ENCODE peak calls at places on chromosomes 4 and X, in seven cellular contexts. U, F, P, E, W, N and D are unnamed samples.

GRCh38 chr4:12499693-12500092 is 984.4 kb downstream of the RAB28 start:
- DNase-seq in F (no peak), W (peak), E (no peak), N (no peak), U (no peak), P (no peak), D (no peak)

GRCh38 chr4:7334521-7335275 is 100.0 kb downstream of the PSAPL1 start:
- DNase-seq in W (no peak), F (no peak), U (no peak), E (no peak), N (no peak), P (no peak), D (no peak)

GRCh38 chrX:145832796-145833195 is 15.2 kb downstream of the SLITRK2 start:
- DNase-seq in F (no peak), U (no peak), W (no peak), P (no peak), N (no peak), E (no peak), D (no peak)

GRCh38 chr4:164293776-164294175 is 460.2 kb upstream of the SMIM31 start:
- DNase-seq in U (no peak), N (no peak), P (no peak), F (no peak), E (no peak), W (no peak), D (no peak)

GRCh38 chrX:9745417-9746115 is 20.1 kb downstream of the GPR143 start:
- DNase-seq in F (no peak), N (no peak), E (no peak), P (no peak), U (no peak), W (no peak), D (no peak)

GRCh38 chr4:186068581-186069402 is at the start of gene TLR3:
- DNase-seq in P (no peak), U (no peak), F (no peak), E (no peak), N (no peak), W (no peak), D (no peak)

GRCh38 chrX:69016220-69016941 is 148.9 kb downstream of the PJA1 start:
- DNase-seq in U (no peak), F (no peak), E (no peak), N (no peak), P (peak), W (no peak), D (no peak)

GRCh38 chr4:57490520-57490919 is 380.3 kb upstream of the IGFBP7 start:
- DNase-seq in U (no peak), E (no peak), N (no peak), F (no peak), P (no peak), W (no peak), D (no peak)

GRCh38 chr4:152394786-152395185 is 141.1 kb downstream of the FBXW7 start:
- DNase-seq in U (no peak), W (no peak), N (no peak), P (no peak), E (no peak), F (no peak), D (no peak)

GRCh38 chrX:48696301-48697181 is at the start of gene SUV39H1:
- DNase-seq in F (peak), P (peak), U (peak), E (peak), W (peak), N (no peak), D (peak)

GRCh38 chr4:2798399-2799301 is 5.8 kb downstream of the SH3BP2 start:
- DNase-seq in F (no peak), E (no peak), N (no peak), P (no peak), U (no peak), W (no peak), D (no peak)

GRCh38 chr4:152010680-152011079 is 249.9 kb upstream of the GATB start:
- DNase-seq in N (no peak), P (no peak), E (no peak), F (no peak), U (no peak), W (no peak), D (no peak)

GRCh38 chr4:15938182-15938581 is 358 bp downstream of the FGFBP1 start:
- DNase-seq in F (no peak), E (no peak), U (peak), P (peak), N (no peak), W (no peak), D (peak)

GRCh38 chr4:24471623-24472510 is 112.5 kb downstream of the DHX15 start:
- DNase-seq in E (no peak), F (no peak), U (peak), N (no peak), P (no peak), W (no peak), D (no peak)

GRCh38 chr4:128424524-128425195 is 137.0 kb upstream of the PGRMC2 start:
- DNase-seq in W (no peak), N (no peak), U (no peak), P (no peak), E (no peak), F (no peak), D (no peak)

GRCh38 chrX:12370444-12371089 is 232.3 kb downstream of the FRMPD4 start:
- DNase-seq in F (no peak), E (no peak), N (no peak), U (no peak), W (no peak), P (no peak), D (no peak)

GRCh38 chr4:189255636-189256035 is 685.0 kb upstream of the FRG1 start:
- DNase-seq in N (no peak), E (no peak), P (no peak), F (no peak), W (no peak), U (no peak), D (no peak)

GRCh38 chr4:23815351-23815750 is 74.5 kb downstream of the PPARGC1A start:
- DNase-seq in P (no peak), W (no peak), E (no peak), U (no peak), F (no peak), N (no peak), D (no peak)

GRCh38 chrX:46039526-46039925 is 505.7 kb downstream of the ZNF674 start:
- DNase-seq in W (no peak), P (no peak), E (no peak), F (no peak), U (no peak), N (no peak), D (no peak)

GRCh38 chrX:84205276-84205675 is 17.3 kb upstream of the RPS6KA6 start:
- DNase-seq in P (no peak), U (no peak), F (no peak), W (no peak), E (no peak), N (no peak), D (no peak)

GRCh38 chr4:124940387-124940786 is 227.9 kb upstream of the ANKRD50 start:
- DNase-seq in P (no peak), W (no peak), F (no peak), U (no peak), E (no peak), N (no peak), D (peak)

GRCh38 chr4:6746721-6747689 is 31.0 kb downstream of the BLOC1S4 start:
- DNase-seq in F (no peak), E (no peak), N (no peak), U (no peak), P (no peak), W (no peak), D (no peak)

GRCh38 chrX:153647461-153648357 is 706 bp downstream of the DUSP9 start:
- DNase-seq in E (no peak), W (no peak), P (no peak), U (no peak), F (no peak), N (no peak), D (no peak)

GRCh38 chr4:60682901-60683300 is 517.2 kb upstream of the ADGRL3 start:
- DNase-seq in E (no peak), N (no peak), W (no peak), F (no peak), P (no peak), U (no peak), D (no peak)
- TF ChIP-seq SP1 in E (no peak), N (no peak), W (no peak), F (no peak), P (no peak), U (no peak), D (no peak)

GRCh38 chr4:155948541-155948940 is 5.1 kb downstream of the CTSO start:
- DNase-seq in U (no peak), W (no peak), N (no peak), F (no peak), P (no peak), E (no peak), D (no peak)
- TF ChIP-seq SP1 in U (no peak), W (no peak), N (no peak), F (no peak), P (no peak), E (no peak), D (no peak)

GRCh38 chr4:38005637-38006036 is 45.4 kb downstream of the PTTG2 start:
- DNase-seq in F (no peak), E (no peak), N (no peak), U (no peak), W (no peak), P (no peak), D (no peak)

GRCh38 chr4:38003102-38003501 is 42.9 kb downstream of the PTTG2 start:
- DNase-seq in N (no peak), W (no peak), F (no peak), E (no peak), U (no peak), P (no peak), D (no peak)

GRCh38 chr4:38003628-38004027 is 43.4 kb downstream of the PTTG2 start:
- DNase-seq in W (no peak), P (no peak), F (no peak), E (no peak), N (no peak), U (no peak), D (no peak)

GRCh38 chr4:38004062-38004461 is 43.9 kb downstream of the PTTG2 start:
- DNase-seq in U (no peak), W (no peak), N (no peak), F (no peak), P (no peak), E (no peak), D (no peak)

DNA sequence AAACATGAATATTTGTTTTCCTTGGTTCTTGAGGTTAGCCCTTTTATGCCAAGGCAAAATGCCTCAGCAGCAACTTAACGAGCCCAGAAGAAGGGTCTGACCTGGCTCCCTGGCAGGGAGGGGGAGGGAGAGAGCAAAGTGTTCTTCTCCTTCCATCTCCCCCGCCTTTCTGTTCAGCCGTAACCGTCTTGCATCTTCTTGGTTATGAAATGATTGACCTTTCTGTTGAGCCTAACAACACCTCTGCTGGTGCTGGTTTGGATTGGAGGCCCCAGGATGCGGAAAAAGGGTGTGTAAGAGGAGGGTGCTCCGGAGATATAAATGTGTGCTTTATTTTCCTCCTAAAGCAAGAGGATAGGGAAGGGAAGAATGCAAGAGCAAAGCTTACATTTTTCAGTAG is 44.7 kb downstream of the PTTG2 start:
- DNase-seq in P (no peak), N (no peak), F (no peak), E (no peak), W (no peak), U (no peak), D (no peak)
- TF ChIP-seq SP1 in P (no peak), N (no peak), F (no peak), E (no peak), W (no peak), U (no peak), D (no peak)

GRCh38 chr4:148845609-148846008 is 403.4 kb upstream of the NR3C2 start:
- DNase-seq in P (no peak), U (no peak), W (no peak), F (no peak), N (no peak), E (no peak), D (no peak)
- TF ChIP-seq SP1 in P (no peak), U (no peak), W (no peak), F (no peak), N (no peak), E (no peak), D (no peak)

GRCh38 chr4:120699354-120699753 is 223.2 kb downstream of the PRDM5 start:
- DNase-seq in W (no peak), E (no peak), P (no peak), F (no peak), N (no peak), U (no peak), D (no peak)
- TF ChIP-seq SP1 in W (no peak), E (no peak), P (no peak), F (no peak), N (no peak), U (no peak), D (no peak)

GRCh38 chr4:81722229-81722900 is 250.7 kb upstream of the RASGEF1B start:
- DNase-seq in F (no peak), P (no peak), E (no peak), W (no peak), U (no peak), N (no peak), D (no peak)
- TF ChIP-seq SP1 in F (no peak), P (no peak), E (no peak), W (no peak), U (no peak), N (no peak), D (no peak)

GRCh38 chr4:1011022-1011694 is at the start of gene FGFRL1:
- DNase-seq in N (no peak), U (peak), P (peak), W (peak), E (no peak), F (peak), D (peak)

GRCh38 chr4:1012031-1012739 is 759 bp downstream of the FGFRL1 start:
- DNase-seq in E (no peak), W (peak), N (no peak), F (peak), U (peak), P (no peak), D (no peak)

GRCh38 chr4:1008840-1009646 is 2.4 kb upstream of the FGFRL1 start:
- DNase-seq in W (no peak), E (no peak), P (no peak), U (peak), F (no peak), N (no peak), D (no peak)

GRCh38 chr4:1009647-1010521 is 1.5 kb upstream of the FGFRL1 start:
- DNase-seq in N (no peak), F (peak), P (peak), W (no peak), E (no peak), U (peak), D (no peak)

DNA sequence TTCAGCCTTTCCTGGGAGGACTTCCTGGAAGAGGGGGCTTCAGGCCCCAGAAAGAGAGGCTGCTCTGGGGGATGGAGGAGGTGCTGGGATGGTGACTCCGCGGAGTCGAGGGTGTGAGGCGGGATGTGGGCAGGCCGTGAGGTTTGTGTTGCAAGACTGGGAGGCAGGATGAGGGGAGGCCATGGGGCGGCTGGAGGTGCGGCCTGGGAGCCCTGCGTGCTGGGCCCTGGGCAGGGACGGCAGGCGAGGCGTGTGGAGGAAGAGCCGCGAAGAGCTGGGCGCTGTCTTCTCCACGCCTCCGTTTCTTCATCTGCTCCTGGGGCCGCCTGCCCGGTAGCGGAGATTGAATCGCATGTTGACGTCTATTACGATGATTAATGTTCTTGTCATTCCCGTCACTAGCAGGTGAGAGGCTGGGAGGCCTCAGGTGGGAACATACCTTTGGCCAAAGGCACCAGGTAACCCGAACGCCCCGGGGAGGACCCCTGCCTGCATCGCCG is 854 bp upstream of the FGFRL1 start:
- DNase-seq in P (no peak), E (no peak), U (peak), N (no peak), F (peak), W (no peak), D (peak)
- TF ChIP-seq SP1 in P (no peak), E (no peak), U (no peak), N (no peak), F (no peak), W (no peak), D (no peak)

DNA sequence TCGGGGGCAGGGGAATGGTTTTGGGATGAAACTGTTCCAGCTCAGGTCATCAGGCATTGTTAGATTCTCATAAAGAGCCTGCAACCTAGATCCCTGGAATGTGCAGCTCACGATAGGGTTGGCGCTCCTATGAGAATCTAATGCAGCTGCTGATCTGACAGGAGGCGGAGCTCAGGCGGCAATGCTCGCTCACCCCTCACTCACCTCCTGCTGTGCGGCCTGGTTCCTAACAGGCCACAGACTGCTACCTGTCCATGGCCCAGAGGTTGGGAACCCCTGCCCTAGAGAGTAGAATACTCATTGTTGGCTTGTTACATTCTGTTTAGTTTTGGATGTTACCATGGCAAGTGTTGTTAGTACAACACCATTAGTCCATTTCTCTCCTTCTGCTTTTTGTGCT is 40.8 kb upstream of the STX18 start:
- DNase-seq in P (no peak), U (peak), W (no peak), E (no peak), F (no peak), N (no peak), D (no peak)
- TF ChIP-seq SP1 in P (no peak), U (no peak), W (no peak), E (no peak), F (no peak), N (no peak), D (no peak)

GRCh38 chr4:28209371-28209924 is 1348.8 kb downstream of the STIM2 start:
- DNase-seq in N (no peak), U (no peak), P (no peak), E (no peak), F (no peak), W (no peak), D (no peak)

DNA sequence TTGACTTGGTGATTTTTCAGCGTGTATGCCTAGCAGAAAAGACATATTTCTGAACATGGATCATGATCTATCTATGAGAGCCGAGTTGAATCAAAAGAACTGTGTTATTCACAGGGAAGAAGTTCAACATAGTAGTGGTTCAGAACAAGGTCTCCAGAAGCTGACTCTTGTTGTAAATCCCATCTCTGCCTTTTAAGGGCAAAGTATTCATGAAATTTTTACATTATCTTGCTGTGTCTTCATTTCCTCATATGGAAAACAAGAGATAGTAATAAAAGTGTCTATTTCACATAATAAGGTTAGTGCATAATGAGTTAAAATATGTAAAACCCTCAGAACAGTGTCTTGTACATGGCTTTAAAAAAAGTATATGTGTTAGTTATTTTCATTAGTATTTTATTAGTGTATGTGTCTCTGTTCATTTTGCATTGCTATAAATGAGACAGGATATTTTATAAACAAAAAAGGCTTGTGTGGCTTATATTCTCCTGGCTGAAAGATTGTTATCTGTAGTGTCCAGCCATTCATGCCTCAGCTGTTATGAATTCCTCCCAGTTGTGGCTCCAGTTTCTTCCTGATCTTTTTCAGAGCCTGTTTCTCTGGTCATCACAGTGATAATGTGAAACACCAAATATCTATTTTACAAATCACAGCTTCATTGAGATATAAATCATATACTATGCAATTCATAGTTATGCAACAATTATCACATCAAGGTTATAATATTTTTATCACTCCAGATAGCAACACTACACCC is 1351.3 kb downstream of the STIM2 start:
- DNase-seq in W (no peak), P (no peak), E (no peak), F (no peak), U (no peak), N (no peak), D (no peak)
- TF ChIP-seq SP1 in W (no peak), P (no peak), E (no peak), F (no peak), U (no peak), N (no peak), D (no peak)